ENCODE peak calls at places on chromosome 13, in four cellular contexts. O, Q, V and M are unnamed samples.

GRCh38 chr13:37074703-37075102 is 15.2 kb upstream of the SUPT20H start:
- DNase-seq in O (peak), Q (peak), V (no peak), M (no peak)

GRCh38 chr13:65553328-65553727 is 1676.8 kb downstream of the PCDH9 start:
- DNase-seq in O (no peak), Q (no peak), V (no peak), M (no peak)

GRCh38 chr13:94712287-94712811 is at the start of gene SOX21:
- DNase-seq in O (no peak), Q (peak), V (no peak), M (no peak)

GRCh38 chr13:30737511-30738342 is 2.4 kb downstream of the ALOX5AP start:
- DNase-seq in O (no peak), Q (no peak), V (no peak), M (no peak)

GRCh38 chr13:37715606-37716015 is 117.0 kb upstream of the POSTN start:
- DNase-seq in O (no peak), Q (peak), V (no peak), M (no peak)

GRCh38 chr13:76754414-76754813 is 131.8 kb downstream of the KCTD12 start:
- DNase-seq in O (no peak), Q (no peak), V (no peak), M (no peak)

GRCh38 chr13:41670873-41671443 is 213.6 kb downstream of the RGCC start:
- DNase-seq in O (no peak), Q (no peak), V (no peak), M (no peak)

GRCh38 chr13:20258208-20258962 is 26.3 kb upstream of the GJB6 start:
- DNase-seq in O (no peak), Q (peak), V (no peak), M (no peak)

GRCh38 chr13:59677430-59677829 is 486.3 kb downstream of the DIAPH3 start:
- DNase-seq in O (no peak), Q (no peak), V (no peak), M (no peak)

GRCh38 chr13:26227396-26227971 is 5.4 kb upstream of the RNF6 start:
- DNase-seq in O (no peak), Q (no peak), V (no peak), M (no peak)

GRCh38 chr13:96960379-96960778 is 33.9 kb downstream of the OXGR1 start:
- DNase-seq in O (no peak), Q (no peak), V (no peak), M (no peak)

GRCh38 chr13:85277753-85278152 is 521.5 kb downstream of the SLITRK6 start:
- DNase-seq in O (no peak), Q (peak), V (peak), M (no peak)

GRCh38 chr13:31044658-31045620 is 112.5 kb downstream of the TEX26 start:
- DNase-seq in O (no peak), Q (no peak), V (no peak), M (peak)

GRCh38 chr13:113650275-113650674 is 7.7 kb downstream of the ATP4B start:
- DNase-seq in O (no peak), Q (no peak), V (no peak), M (no peak)

GRCh38 chr13:71906438-71906837 is 39.4 kb upstream of the DACH1 start:
- DNase-seq in O (peak), Q (no peak), V (no peak), M (no peak)

GRCh38 chr13:26186995-26187394 is 35.1 kb downstream of the RNF6 start:
- DNase-seq in O (peak), Q (no peak), V (no peak), M (no peak)

GRCh38 chr13:23570099-23570926 is at the start of gene TNFRSF19:
- DNase-seq in O (peak), Q (no peak), V (peak), M (no peak)

GRCh38 chr13:37878496-37878895 is 8.9 kb upstream of the TRPC4 start:
- DNase-seq in O (no peak), Q (no peak), V (no peak), M (no peak)

GRCh38 chr13:44331446-44331845 is 42.2 kb upstream of the SERP2 start:
- DNase-seq in O (no peak), Q (no peak), V (no peak), M (no peak)

GRCh38 chr13:44333950-44334675 is 39.5 kb upstream of the SERP2 start:
- DNase-seq in O (no peak), Q (no peak), V (no peak), M (no peak)

GRCh38 chr13:44329909-44330545 is 43.6 kb upstream of the SERP2 start:
- DNase-seq in O (no peak), Q (no peak), V (no peak), M (no peak)

GRCh38 chr13:44334751-44335150 is 38.9 kb upstream of the SERP2 start:
- DNase-seq in O (no peak), Q (no peak), V (no peak), M (no peak)

GRCh38 chr13:44331912-44332840 is 41.4 kb upstream of the SERP2 start:
- DNase-seq in O (peak), Q (no peak), V (no peak), M (no peak)
- TF ChIP-seq PBX3 in O (no peak), Q (no peak), V (no peak), M (no peak)

GRCh38 chr13:64446372-64446771 is 2783.8 kb downstream of the PCDH9 start:
- DNase-seq in O (peak), Q (peak), V (no peak), M (no peak)
- TF ChIP-seq CTCF in O (peak), Q (peak), V (no peak), M (peak)

DNA sequence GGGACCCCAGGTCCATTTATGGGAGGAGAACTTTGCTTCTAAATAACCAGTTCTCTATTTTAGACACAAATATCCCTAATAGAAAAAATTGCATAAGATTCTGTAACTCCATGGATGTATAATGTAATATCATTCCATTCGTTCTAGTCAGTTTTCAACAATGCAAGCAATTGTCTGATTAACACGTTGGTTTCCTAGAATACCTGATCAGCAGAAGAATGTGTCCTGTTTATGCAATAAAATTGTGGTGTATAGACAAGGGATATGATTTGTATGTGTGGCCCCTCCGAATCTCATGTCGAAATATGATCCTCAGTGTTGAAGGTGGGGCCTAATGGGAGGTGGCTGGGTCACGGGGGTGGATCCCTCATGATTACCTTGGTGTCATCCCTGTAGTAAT is 62.1 kb downstream of the RUBCNL start:
- DNase-seq in O (no peak), Q (no peak), V (no peak), M (no peak)
- TF ChIP-seq PBX3 in O (no peak), Q (no peak), V (no peak), M (no peak)

GRCh38 chr13:33744589-33745369 is 73.2 kb upstream of the RFC3 start:
- DNase-seq in O (no peak), Q (no peak), V (no peak), M (no peak)
- TF ChIP-seq CTCF in O (no peak), Q (no peak), V (no peak), M (no peak)

GRCh38 chr13:67366533-67366932 is 136.4 kb upstream of the PCDH9 start:
- DNase-seq in O (no peak), Q (peak), V (no peak), M (no peak)
- TF ChIP-seq PBX3 in O (no peak), Q (no peak), V (no peak), M (no peak)